ENCODE peak calls at places on chromosomes 3 and 15, in eight cellular contexts. Q is A549, A is transverse colon, Z is stomach, M is K562, G is sigmoid colon, I is tibial nerve, R is H1. N is an unnamed sample.

GRCh38 chr3:126954141-126954845 is 28.6 kb upstream of the PLXNA1 start:
- DNase-seq in I (no peak), A (no peak), Q (no peak), G (peak), M (no peak), R (no peak), Z (no peak), N (no peak)

GRCh38 chr15:42721016-42721415 is 15.9 kb downstream of the CDAN1 start:
- DNase-seq in I (no peak), R (no peak), M (no peak), Q (no peak), Z (no peak), A (no peak), G (no peak), N (no peak)

GRCh38 chr15:65110676-65111292 is 4.2 kb downstream of the UBAP1L start:
- DNase-seq in A (no peak), R (no peak), G (no peak), Z (no peak), Q (no peak), M (peak), I (no peak), N (no peak)

GRCh38 chr15:82810061-82810862 is 834 bp downstream of the WHAMM start:
- DNase-seq in Q (no peak), G (peak), A (peak), R (peak), I (no peak), M (peak), Z (peak), N (peak)

GRCh38 chr3:100833483-100833882 is 124.2 kb downstream of the TFG start:
- DNase-seq in A (no peak), M (no peak), G (no peak), R (no peak), I (no peak), Z (no peak), Q (no peak), N (no peak)

GRCh38 chr15:75454471-75455418 is 3.3 kb upstream of the SIN3A start:
- DNase-seq in Q (peak), I (peak), R (peak), G (peak), Z (peak), A (peak), M (peak), N (no peak)

GRCh38 chr3:174072675-174073074 is 675.1 kb downstream of the NLGN1 start:
- DNase-seq in I (no peak), A (no peak), G (no peak), Q (no peak), Z (no peak), R (no peak), M (no peak), N (no peak)

GRCh38 chr3:123522666-123523412 is 62.0 kb downstream of the HACD2 start:
- DNase-seq in I (no peak), Z (no peak), M (no peak), A (no peak), R (no peak), Q (no peak), G (peak), N (no peak)

GRCh38 chr15:59997070-59997701 is 6.9 kb upstream of the FOXB1 start:
- DNase-seq in G (no peak), I (no peak), R (peak), Z (no peak), M (peak), A (no peak), Q (no peak), N (no peak)

GRCh38 chr15:58274885-58275284 is 136.7 kb downstream of the AQP9 start:
- DNase-seq in Q (no peak), R (no peak), M (no peak), Z (peak), G (no peak), A (no peak), I (no peak), N (no peak)

GRCh38 chr3:183287301-183287971 is 34.4 kb downstream of the B3GNT5 start:
- DNase-seq in R (no peak), A (no peak), Q (no peak), Z (no peak), M (peak), G (peak), I (no peak), N (no peak)

GRCh38 chr3:45966969-45967640 is 23.8 kb downstream of the CXCR6 start:
- DNase-seq in G (no peak), I (no peak), A (no peak), R (no peak), M (no peak), Z (no peak), Q (no peak), N (no peak)

GRCh38 chr3:8550619-8551018 is 49.0 kb downstream of the LMCD1 start:
- DNase-seq in R (no peak), Q (no peak), A (no peak), M (no peak), G (no peak), I (no peak), Z (no peak), N (no peak)
- H3K27ac ChIP-seq in R (no peak), Q (no peak), A (no peak), M (no peak), G (no peak), I (peak), Z (peak), N (no peak)

DNA sequence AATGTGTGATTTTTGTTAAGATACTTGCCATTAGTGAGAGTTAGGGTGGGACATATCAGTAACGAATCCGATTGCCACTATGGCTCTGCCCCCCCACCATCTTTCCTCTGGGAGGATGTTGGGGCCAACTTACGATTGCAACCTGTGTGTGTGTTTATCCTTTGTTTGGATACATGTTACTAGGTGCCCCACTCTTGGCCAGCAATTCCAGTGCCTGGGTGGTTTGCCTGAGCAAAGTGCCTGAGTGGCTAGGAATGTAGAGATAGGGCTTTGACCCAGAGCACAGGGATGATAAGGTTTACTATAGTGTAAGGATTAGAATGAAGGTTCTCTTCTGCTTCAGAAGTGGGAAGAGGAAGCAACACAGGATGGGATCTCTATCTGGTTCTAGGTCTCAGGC is 231.8 kb downstream of the TP63 start:
- DNase-seq in M (no peak), A (no peak), I (no peak), R (no peak), Q (no peak), G (no peak), Z (no peak), N (no peak)
- H3K4me3 ChIP-seq in M (no peak), A (no peak), I (no peak), R (no peak), Q (no peak), G (no peak), Z (no peak), N (no peak)

GRCh38 chr3:43268636-43269035 is 17.7 kb upstream of the SNRK start:
- DNase-seq in A (no peak), G (no peak), R (no peak), M (no peak), I (no peak), Q (no peak), Z (no peak), N (no peak)
- TF ChIP-seq EP300 in A (no peak), G (no peak), R (no peak), M (no peak), I (no peak), Q (no peak), Z (no peak), N (no peak)

GRCh38 chr3:65950340-65951326 is 88.1 kb downstream of the MAGI1 start:
- DNase-seq in A (no peak), M (no peak), Z (no peak), R (no peak), G (no peak), I (no peak), Q (no peak), N (no peak)

GRCh38 chr3:65953301-65953812 is 85.4 kb downstream of the MAGI1 start:
- DNase-seq in Z (peak), I (no peak), R (peak), M (no peak), Q (no peak), A (peak), G (no peak), N (peak)

GRCh38 chr3:65952842-65953241 is 85.9 kb downstream of the MAGI1 start:
- DNase-seq in R (no peak), Z (no peak), M (no peak), Q (no peak), I (no peak), G (no peak), A (no peak), N (no peak)

GRCh38 chr3:65953881-65954733 is 84.6 kb downstream of the MAGI1 start:
- DNase-seq in M (no peak), I (no peak), A (peak), R (no peak), Z (peak), G (no peak), Q (no peak), N (peak)

GRCh38 chr3:65951836-65952505 is 86.7 kb downstream of the MAGI1 start:
- DNase-seq in A (no peak), R (no peak), Q (no peak), G (no peak), I (no peak), Z (no peak), M (no peak), N (no peak)
- H3K27ac ChIP-seq in A (peak), R (no peak), Q (no peak), G (peak), I (peak), Z (peak), M (no peak), N (no peak)

DNA sequence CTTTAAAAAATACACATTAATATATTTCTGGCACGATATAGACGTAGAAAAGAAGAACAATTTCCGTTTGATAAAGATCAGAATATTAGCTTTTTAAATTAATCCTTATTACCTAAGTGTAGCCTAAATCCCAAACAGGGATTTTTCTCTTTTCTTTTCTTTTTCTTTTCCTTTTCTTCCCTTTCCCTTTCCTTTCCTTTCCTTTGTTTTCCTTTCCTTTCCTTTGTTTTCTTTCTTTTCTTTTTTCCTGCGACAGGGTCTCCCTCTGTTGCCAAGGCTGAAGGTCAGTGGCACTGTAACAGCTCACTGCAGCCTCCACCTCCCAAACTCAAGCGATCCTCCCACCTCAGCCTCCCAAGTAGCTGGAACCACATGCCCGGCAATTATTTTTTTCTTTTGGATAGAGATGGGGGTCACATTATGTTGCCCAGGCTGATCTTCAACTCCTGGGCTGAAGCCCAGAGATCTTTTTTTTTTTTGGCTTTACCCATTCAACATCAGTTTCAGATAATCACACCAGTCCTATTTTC is 1.8 kb upstream of the USF3 start:
- DNase-seq in M (no peak), A (no peak), R (no peak), Q (no peak), G (no peak), I (no peak), Z (no peak), N (no peak)
- H3K4me3 ChIP-seq in M (no peak), A (peak), R (peak), Q (peak), G (peak), I (no peak), Z (peak), N (no peak)

DNA sequence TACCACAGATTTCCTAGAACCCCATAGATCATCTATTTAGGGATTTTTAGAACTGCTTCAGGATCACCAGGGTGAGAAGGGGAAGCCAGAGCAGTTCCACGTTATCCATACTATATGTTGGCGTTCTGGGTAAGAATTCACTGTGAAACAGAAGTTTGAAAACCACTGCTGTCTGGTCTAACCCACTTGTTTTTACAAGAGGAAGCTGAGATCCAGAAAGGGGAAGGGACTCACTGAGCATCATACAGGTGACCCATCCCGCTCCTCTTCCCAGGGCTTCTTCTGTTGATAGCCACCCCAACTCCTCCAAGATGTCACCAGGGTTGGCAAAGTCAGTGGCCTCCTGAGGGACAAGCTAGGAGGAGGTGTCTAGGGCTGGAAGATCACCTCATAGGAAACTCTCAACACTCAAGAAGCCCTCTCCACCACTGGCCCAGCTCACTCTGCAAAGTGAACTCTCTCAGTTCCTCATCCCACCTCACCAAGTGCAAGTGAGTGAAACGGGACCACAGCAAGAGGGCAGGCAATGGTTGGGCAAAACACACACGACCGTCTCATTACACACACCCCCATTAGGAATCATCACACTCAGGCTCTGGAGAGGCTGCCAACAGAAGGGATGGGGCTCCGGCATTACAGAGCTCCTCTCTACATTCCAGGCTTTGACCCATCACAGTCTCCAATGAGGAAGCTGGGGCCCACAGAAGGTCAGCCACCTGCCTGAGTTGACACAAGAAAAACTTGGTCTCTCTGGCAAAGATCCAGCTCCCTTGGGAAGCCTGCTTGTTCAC is 1.8 kb downstream of the DAPK2 start:
- DNase-seq in Z (peak), G (no peak), M (peak), Q (no peak), R (no peak), I (no peak), A (no peak), N (no peak)
- TF ChIP-seq EP300 in Z (no peak), G (no peak), M (no peak), Q (no peak), R (no peak), I (no peak), A (no peak), N (no peak)

GRCh38 chr15:55218068-55218467 is 21.3 kb upstream of the RSL24D1 start:
- DNase-seq in M (no peak), G (no peak), R (no peak), A (no peak), Z (no peak), I (no peak), Q (no peak), N (no peak)
- H3K27ac ChIP-seq in M (no peak), G (peak), R (no peak), A (no peak), Z (peak), I (no peak), Q (no peak), N (no peak)

GRCh38 chr3:32842531-32842931 is 24.7 kb downstream of the TRIM71 start:
- DNase-seq in I (no peak), Q (no peak), M (no peak), Z (peak), R (no peak), A (peak), G (no peak), N (no peak)

GRCh38 chr3:32840086-32840841 is 22.5 kb downstream of the TRIM71 start:
- DNase-seq in M (no peak), A (no peak), R (no peak), I (no peak), Q (no peak), Z (no peak), G (no peak), N (no peak)

GRCh38 chr3:32839714-32840085 is 21.9 kb downstream of the TRIM71 start:
- DNase-seq in M (no peak), Q (no peak), R (no peak), Z (no peak), G (no peak), A (no peak), I (no peak), N (no peak)

GRCh38 chr3:32841875-32842505 is 24.2 kb downstream of the TRIM71 start:
- DNase-seq in I (no peak), R (no peak), Q (no peak), G (no peak), Z (no peak), M (no peak), A (no peak), N (no peak)

DNA sequence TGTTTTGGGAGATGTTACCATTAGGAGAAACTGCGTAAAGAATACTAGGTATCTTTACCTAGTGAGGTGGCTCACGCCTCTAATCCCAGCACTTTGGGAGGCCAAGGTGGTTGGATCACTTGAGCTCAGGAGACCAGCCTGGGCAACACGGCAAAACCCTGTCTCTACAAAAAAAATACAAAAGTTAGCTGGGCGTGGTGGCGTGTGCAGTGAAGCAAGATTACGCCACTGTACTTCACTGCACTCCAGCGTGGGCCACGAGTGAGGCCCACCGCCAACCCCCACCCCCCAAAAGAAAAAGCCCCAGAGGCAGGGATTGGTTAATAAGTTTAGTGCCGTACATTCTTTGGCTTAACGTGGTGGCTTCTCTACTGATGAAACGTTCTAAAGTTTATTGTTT is 23.5 kb downstream of the TRIM71 start:
- DNase-seq in G (no peak), I (no peak), Q (no peak), Z (no peak), M (no peak), R (no peak), A (no peak), N (no peak)
- H3K4me3 ChIP-seq in G (no peak), I (no peak), Q (no peak), Z (no peak), M (no peak), R (peak), A (no peak), N (no peak)

GRCh38 chr15:53833134-53833624 is 73.7 kb upstream of the WDR72 start:
- DNase-seq in M (no peak), I (no peak), Z (peak), A (no peak), Q (no peak), R (no peak), G (peak), N (no peak)
- TF ChIP-seq EP300 in M (no peak), I (no peak), Z (no peak), A (no peak), Q (no peak), R (no peak), G (no peak), N (no peak)

GRCh38 chr3:106729481-106729880 is 647.8 kb upstream of the CCDC54 start:
- DNase-seq in Z (no peak), G (no peak), M (no peak), I (no peak), Q (no peak), R (no peak), A (no peak), N (no peak)

GRCh38 chr3:106731230-106731629 is 646.0 kb upstream of the CCDC54 start:
- DNase-seq in I (no peak), G (no peak), A (no peak), M (no peak), Z (no peak), R (no peak), Q (no peak), N (no peak)

GRCh38 chr3:106728315-106728821 is 648.9 kb upstream of the CCDC54 start:
- DNase-seq in G (no peak), M (no peak), Q (peak), I (no peak), Z (no peak), A (no peak), R (no peak), N (no peak)
- H3K27ac ChIP-seq in G (no peak), M (no peak), Q (peak), I (peak), Z (no peak), A (no peak), R (no peak), N (peak)